ENCODE peak calls at places on chromosomes 16 and 17, in five cellular contexts. U is K562, S is GM12878, J is HepG2, Q is SK-N-SH. E is an unnamed sample.

GRCh38 chr16:57273826-57274225 is 10.6 kb downstream of the PLLP start:
- DNase-seq in U (no peak), S (no peak), J (no peak), Q (no peak), E (no peak)

GRCh38 chr16:85431431-85432124 is 181.5 kb upstream of the GSE1 start:
- DNase-seq in U (no peak), S (no peak), J (no peak), Q (peak; percentile 72), E (no peak)

GRCh38 chr16:84088695-84089395 is 27.9 kb downstream of the MBTPS1 start:
- DNase-seq in U (no peak), S (peak; percentile 67), J (peak; percentile 24), Q (no peak), E (peak; percentile 66)

GRCh38 chr17:28478940-28479615 is 5.6 kb downstream of the SLC13A2 start:
- DNase-seq in U (no peak), S (no peak), J (no peak), Q (no peak), E (peak; percentile 18)

GRCh38 chr17:4499431-4500187 is 928 bp downstream of the SPNS2 start:
- DNase-seq in U (peak; percentile 32), S (no peak), J (no peak), Q (peak; percentile 75), E (peak; percentile 69)

GRCh38 chr16:77843412-77843811 is 55.0 kb downstream of the VAT1L start:
- DNase-seq in U (no peak), S (no peak), J (no peak), Q (no peak), E (no peak)

GRCh38 chr17:77772461-77772897 is 186.0 kb upstream of the TNRC6C start:
- DNase-seq in U (peak; percentile 85), S (no peak), J (peak; percentile 56), Q (peak; percentile 85), E (peak; percentile 12)

GRCh38 chr16:84785843-84786538 is 33.8 kb upstream of the CRISPLD2 start:
- DNase-seq in U (no peak), S (no peak), J (peak; percentile 34), Q (peak; percentile 79), E (no peak)

GRCh38 chr17:67610061-67610460 is 107.7 kb upstream of the NOL11 start:
- DNase-seq in U (no peak), S (no peak), J (no peak), Q (no peak), E (no peak)

GRCh38 chr16:10514369-10515055 is 65.9 kb downstream of the EMP2 start:
- DNase-seq in U (peak; percentile 57), S (no peak), J (peak; percentile 73), Q (peak; percentile 62), E (peak; percentile 25)

GRCh38 chr16:5709889-5710288 is 612.3 kb upstream of the EEF2KMT start:
- DNase-seq in U (no peak), S (no peak), J (no peak), Q (no peak), E (no peak)

DNA sequence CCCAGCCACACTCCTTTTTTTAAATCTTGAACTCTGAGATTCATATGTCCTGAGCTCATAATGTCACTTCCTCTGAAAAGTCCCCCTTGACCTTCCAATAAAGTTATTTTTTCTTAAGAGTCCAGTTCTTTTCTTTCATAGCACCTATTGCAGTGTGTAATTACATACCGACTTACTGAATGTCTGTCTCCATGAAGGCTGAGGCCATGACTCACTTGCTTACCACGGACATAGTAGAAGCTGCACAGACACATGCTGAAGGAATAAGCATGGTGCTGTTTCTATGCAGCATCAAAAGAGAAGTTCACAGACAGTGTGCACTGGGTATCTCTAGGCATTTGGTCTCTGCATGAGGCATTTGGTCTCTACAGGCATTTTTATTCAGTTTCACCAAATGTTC is 77.2 kb downstream of the C17orf67 start:
- DNase-seq in U (no peak), S (no peak), J (peak; percentile 24), Q (no peak), E (no peak)
- TF ChIP-seq GABPA in U (no peak), S (no peak), J (no peak), Q (no peak), E (no peak)

GRCh38 chr17:17665255-17665654 is 16.0 kb upstream of the RAI1 start:
- DNase-seq in U (no peak), S (no peak), J (no peak), Q (no peak), E (no peak)

GRCh38 chr17:17664073-17664470 is 17.2 kb upstream of the RAI1 start:
- DNase-seq in U (no peak), S (no peak), J (no peak), Q (no peak), E (no peak)

GRCh38 chr17:17661134-17661533 is 20.1 kb upstream of the RAI1 start:
- DNase-seq in U (no peak), S (no peak), J (peak; percentile 53), Q (no peak), E (no peak)

GRCh38 chr17:17661834-17662233 is 19.4 kb upstream of the RAI1 start:
- DNase-seq in U (no peak), S (no peak), J (no peak), Q (peak; percentile 64), E (no peak)

DNA sequence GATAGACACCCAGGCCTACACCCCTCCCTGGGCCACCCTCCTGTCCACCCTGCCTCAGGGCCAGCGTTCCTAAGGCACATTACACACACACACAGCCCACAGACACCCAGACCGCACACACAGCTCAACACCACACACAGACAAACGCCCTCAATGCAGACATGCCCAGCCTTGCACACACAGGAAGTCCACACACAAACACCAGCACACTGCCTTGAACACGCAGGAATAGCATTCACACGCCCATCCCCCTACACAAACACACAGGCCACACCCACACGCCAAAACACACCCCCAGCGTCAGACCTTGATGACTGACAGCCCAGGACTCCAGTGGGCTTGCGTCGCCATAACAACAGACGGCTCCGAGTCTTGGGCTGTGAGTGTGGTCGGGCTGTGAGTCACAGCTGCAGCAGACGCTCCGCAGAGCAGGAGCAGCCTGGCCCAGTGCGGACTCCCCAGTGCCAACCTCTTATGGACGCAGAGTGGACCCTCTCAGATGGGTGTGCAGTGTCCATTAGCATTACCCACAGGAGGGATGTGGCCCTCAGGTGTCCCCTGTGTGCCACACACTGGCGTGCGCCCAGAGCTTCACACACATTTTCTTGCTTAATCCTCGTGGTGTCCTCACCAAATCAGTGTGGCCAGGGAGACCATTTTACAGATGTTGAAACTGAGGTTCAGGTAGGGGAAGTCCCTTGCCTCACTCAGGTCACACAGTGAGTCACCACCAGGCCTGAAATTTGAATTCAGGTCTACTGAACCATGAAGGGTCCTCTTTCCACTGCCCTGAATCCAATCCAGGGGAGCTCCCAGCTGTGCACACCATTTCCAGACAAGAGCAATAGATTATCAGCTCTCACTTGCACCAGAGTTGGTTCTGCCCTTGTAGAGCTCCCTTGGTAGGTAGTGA is 17.8 kb upstream of the RAI1 start:
- DNase-seq in U (peak; percentile 86), S (peak; percentile 70), J (peak; percentile 82), Q (peak; percentile 92), E (no peak)
- TF ChIP-seq REST in U (no peak), S (no peak), J (no peak), Q (no peak), E (no peak)

DNA sequence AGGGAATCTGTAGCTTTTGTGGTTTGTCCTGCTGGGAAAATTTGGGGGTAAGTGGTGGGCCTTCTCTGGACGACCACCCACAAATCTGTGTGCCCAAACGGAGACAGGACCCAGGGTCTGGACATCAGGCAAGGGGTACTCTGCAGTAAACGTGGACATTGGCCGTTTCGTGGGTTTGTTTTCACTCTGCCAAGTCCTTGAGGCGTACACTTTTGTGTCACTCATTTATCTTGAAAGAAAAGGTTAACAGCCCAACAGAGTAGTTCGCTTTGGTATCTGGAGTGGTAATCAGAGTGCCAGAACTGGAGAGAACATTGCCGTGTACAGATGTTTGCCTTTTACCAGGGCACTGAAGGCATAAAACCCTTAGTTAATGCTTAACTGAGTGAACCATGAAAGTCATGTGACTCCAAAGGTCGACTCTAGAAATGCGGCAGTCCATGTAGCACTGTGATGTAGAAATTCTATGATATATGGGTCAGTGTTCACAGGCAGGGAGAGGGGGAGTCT is 15.4 kb downstream of the NAA60 start:
- DNase-seq in U (no peak), S (no peak), J (peak; percentile 94), Q (no peak), E (no peak)
- TF ChIP-seq GABPA in U (no peak), S (no peak), J (no peak), Q (no peak), E (no peak)

GRCh38 chr16:71781741-71782140 is 26.9 kb downstream of the AP1G1 start:
- DNase-seq in U (no peak), S (no peak), J (peak; percentile 21), Q (no peak), E (no peak)
- TF ChIP-seq REST in U (no peak), S (no peak), J (no peak), Q (no peak), E (no peak)

GRCh38 chr17:55674107-55674506 is 48.6 kb downstream of the TMEM100 start:
- DNase-seq in U (no peak), S (no peak), J (no peak), Q (no peak), E (peak; percentile 91)
- TF ChIP-seq GABPA in U (peak; percentile 35), S (no peak), J (no peak), Q (no peak), E (no peak)

GRCh38 chr17:21678451-21679081 is 13.8 kb upstream of the KCNJ18 start:
- DNase-seq in U (peak; percentile 79), S (no peak), J (no peak), Q (peak; percentile 67), E (no peak)
- TF ChIP-seq REST in U (no peak), S (no peak), J (no peak), Q (no peak), E (no peak)

E was measured in HL-60.